ENCODE peak calls at places on chromosome 7, in eight cellular contexts. N, E, H, Q, W, I, X and O are unnamed samples.

GRCh38 chr7:21261627-21262564 is 166.0 kb upstream of the SP4 start:
- DNase-seq in N (peak; percentile 5), E (no peak), H (peak; percentile 62), Q (no peak), W (no peak), I (no peak), X (no peak), O (peak; percentile 80)

GRCh38 chr7:36809064-36809463 is 84.8 kb upstream of the AOAH start:
- DNase-seq in N (no peak), E (no peak), H (no peak), Q (no peak), W (no peak), I (no peak), X (no peak), O (no peak)

GRCh38 chr7:123674399-123675091 is 18.9 kb downstream of the LMOD2 start:
- DNase-seq in N (no peak), E (no peak), H (no peak), Q (no peak), W (no peak), I (no peak), X (no peak), O (no peak)

GRCh38 chr7:40437498-40437897 is 302.7 kb downstream of the SUGCT start:
- DNase-seq in N (no peak), E (no peak), H (no peak), Q (no peak), W (no peak), I (no peak), X (no peak), O (no peak)

GRCh38 chr7:145643981-145644380 is 472.6 kb upstream of the CNTNAP2 start:
- DNase-seq in N (no peak), E (no peak), H (no peak), Q (no peak), W (no peak), I (no peak), X (no peak), O (no peak)

GRCh38 chr7:44060948-44061644 is 4.3 kb downstream of the PGAM2 start:
- DNase-seq in N (no peak), E (peak; percentile 31), H (no peak), Q (peak; percentile 50), W (no peak), I (peak; percentile 1), X (no peak), O (no peak)

GRCh38 chr7:98470131-98470985 is 69.5 kb upstream of the BAIAP2L1 start:
- DNase-seq in N (no peak), E (no peak), H (no peak), Q (no peak), W (no peak), I (no peak), X (no peak), O (peak; percentile 57)

GRCh38 chr7:44290250-44290616 is 35.2 kb downstream of the CAMK2B start:
- DNase-seq in N (peak; percentile 6), E (peak; percentile 43), H (no peak), Q (peak; percentile 35), W (peak; percentile 56), I (no peak), X (peak; percentile 21), O (no peak)

GRCh38 chr7:115133248-115133647 is 211.4 kb downstream of the MDFIC start:
- DNase-seq in N (no peak), E (no peak), H (no peak), Q (no peak), W (no peak), I (no peak), X (no peak), O (no peak)

GRCh38 chr7:50352282-50352681 is 47.8 kb downstream of the IKZF1 start:
- DNase-seq in N (peak; percentile 46), E (no peak), H (no peak), Q (no peak), W (no peak), I (no peak), X (no peak), O (peak; percentile 62)

GRCh38 chr7:132410385-132410784 is 165.9 kb downstream of the PLXNA4 start:
- DNase-seq in N (no peak), E (no peak), H (peak; percentile 48), Q (no peak), W (no peak), I (no peak), X (no peak), O (no peak)

GRCh38 chr7:44150966-44151678 is 10.0 kb upstream of the MYL7 start:
- DNase-seq in N (no peak), E (no peak), H (no peak), Q (no peak), W (no peak), I (no peak), X (no peak), O (no peak)

GRCh38 chr7:18458830-18459229 is 36.7 kb upstream of the HDAC9 start:
- DNase-seq in N (no peak), E (no peak), H (no peak), Q (no peak), W (no peak), I (no peak), X (no peak), O (no peak)

GRCh38 chr7:82926477-82926876 is 236.2 kb downstream of the PCLO start:
- DNase-seq in N (no peak), E (no peak), H (no peak), Q (no peak), W (no peak), I (no peak), X (no peak), O (no peak)

GRCh38 chr7:22433710-22434460 is 66.1 kb downstream of the STEAP1B start:
- DNase-seq in N (no peak), E (no peak), H (no peak), Q (no peak), W (no peak), I (no peak), X (no peak), O (no peak)

GRCh38 chr7:106583133-106583532 is 77.8 kb downstream of the CCDC71L start:
- DNase-seq in N (no peak), E (no peak), H (no peak), Q (no peak), W (no peak), I (no peak), X (no peak), O (no peak)

GRCh38 chr7:117446220-117446815 is 19.0 kb upstream of the ASZ1 start:
- DNase-seq in N (no peak), E (no peak), H (no peak), Q (no peak), W (no peak), I (no peak), X (no peak), O (no peak)

GRCh38 chr7:120274899-120275298 is 1.9 kb downstream of the KCND2 start:
- DNase-seq in N (no peak), E (no peak), H (no peak), Q (no peak), W (no peak), I (no peak), X (no peak), O (no peak)

GRCh38 chr7:106793015-106793651 is 71.9 kb upstream of the PIK3CG start:
- DNase-seq in N (no peak), E (no peak), H (peak; percentile 56), Q (no peak), W (no peak), I (no peak), X (no peak), O (peak; percentile 32)

GRCh38 chr7:27151945-27152815 is at the start of gene HOXA3:
- DNase-seq in N (no peak), E (peak; percentile 53), H (peak; percentile 23), Q (peak; percentile 93), W (no peak), I (no peak), X (peak; percentile 9), O (no peak)

GRCh38 chr7:117157121-117157870 is 165.6 kb downstream of the WNT2 start:
- DNase-seq in N (no peak), E (no peak), H (no peak), Q (no peak), W (no peak), I (no peak), X (peak; percentile 20), O (peak; percentile 70)

GRCh38 chr7:79782906-79783305 is 329.4 kb upstream of the MAGI2 start:
- DNase-seq in N (no peak), E (no peak), H (no peak), Q (no peak), W (no peak), I (no peak), X (no peak), O (no peak)

DNA sequence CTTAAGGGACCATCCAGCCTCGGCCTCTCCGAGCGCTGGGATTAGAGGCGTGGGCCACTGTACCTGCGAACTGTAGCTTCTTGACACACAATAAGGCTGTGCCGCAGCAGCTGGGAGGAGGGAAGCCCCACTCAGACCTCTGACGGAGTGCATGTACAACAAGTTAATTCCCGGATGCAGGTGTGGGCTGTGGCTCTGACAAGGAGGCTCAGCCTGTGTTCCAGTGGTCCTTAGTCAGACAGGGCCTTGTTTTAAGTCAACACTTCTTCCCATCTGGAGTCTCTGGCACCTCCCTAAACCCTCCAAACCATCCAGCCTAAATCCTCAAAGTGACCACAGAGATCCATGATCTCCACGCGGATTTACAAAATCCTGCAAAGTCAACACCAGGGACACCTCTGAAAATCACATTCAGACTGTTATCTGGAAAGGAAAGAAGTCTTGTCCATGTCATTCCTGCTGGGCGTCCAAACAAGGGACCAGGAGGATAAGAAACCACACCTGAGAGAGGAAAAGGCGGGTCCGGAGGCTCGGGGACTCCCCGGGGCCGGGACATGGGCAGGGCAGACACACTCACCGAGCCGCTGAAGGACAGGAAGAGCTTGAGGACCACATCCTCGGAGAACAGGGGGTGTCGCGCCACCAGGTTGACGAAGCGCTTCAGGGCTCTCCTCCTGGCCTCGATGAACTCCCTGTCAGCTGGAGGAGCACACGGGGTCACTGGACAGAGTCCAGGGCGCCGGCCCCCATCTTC is 29.4 kb downstream of the NUDT1 start:
- DNase-seq in N (no peak), E (no peak), H (no peak), Q (no peak), W (no peak), I (no peak), X (no peak), O (no peak)
- TF ChIP-seq POLR2A in N (no peak), E (no peak), H (no peak), Q (no peak), W (no peak), I (no peak), X (no peak), O (no peak)

GRCh38 chr7:5495581-5496375 is 72.1 kb upstream of the TNRC18 start:
- DNase-seq in N (no peak), E (peak; percentile 92), H (peak; percentile 29), Q (peak; percentile 95), W (no peak), I (no peak), X (no peak), O (no peak)
- TF ChIP-seq POLR2A in N (no peak), E (no peak), H (no peak), Q (no peak), W (no peak), I (no peak), X (no peak), O (no peak)

DNA sequence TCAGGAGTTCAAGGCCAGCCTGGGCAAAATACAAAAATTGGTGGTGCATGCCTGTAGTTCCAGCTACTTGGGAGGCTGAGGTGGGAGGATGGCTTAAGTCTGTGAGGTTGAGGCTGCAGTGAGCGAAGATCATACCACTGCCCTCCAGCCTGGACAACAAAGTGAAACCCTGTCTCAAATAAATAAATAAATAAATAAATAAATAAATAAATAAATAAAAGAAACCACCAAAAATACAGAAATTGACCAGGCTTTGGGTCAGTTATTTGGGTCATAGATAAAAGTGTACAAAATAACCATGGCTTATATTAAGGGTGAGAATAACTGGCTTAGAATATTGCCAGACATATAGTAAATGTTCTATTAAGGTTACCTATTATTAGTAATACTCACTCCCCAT is 129.2 kb downstream of the NEUROD6 start:
- DNase-seq in N (no peak), E (no peak), H (no peak), Q (no peak), W (no peak), I (no peak), X (no peak), O (no peak)
- TF ChIP-seq POLR2A in N (no peak), E (no peak), H (no peak), Q (no peak), W (no peak), I (no peak), X (no peak), O (no peak)

GRCh38 chr7:29479606-29480200 is 83.9 kb upstream of the PRR15 start:
- DNase-seq in N (no peak), E (no peak), H (no peak), Q (peak; percentile 83), W (no peak), I (no peak), X (peak; percentile 63), O (no peak)
- TF ChIP-seq POLR2A in N (no peak), E (no peak), H (no peak), Q (no peak), W (no peak), I (no peak), X (no peak), O (no peak)